ENCODE peak calls at places on chromosomes 3 and 15, in ten cellular contexts. W, B, M, R, E, C, T, L, V and D are unnamed samples.

GRCh38 chr15:28955686-28956421 is 70.1 kb downstream of the APBA2 start:
- DNase-seq in V (no peak), W (no peak), L (no peak), C (no peak), T (peak), R (no peak), M (no peak), E (no peak), B (peak), D (no peak)

GRCh38 chr3:188448813-188449212 is 294.9 kb downstream of the LPP start:
- DNase-seq in V (no peak), T (no peak), B (no peak), L (no peak), E (no peak), M (no peak), W (no peak), R (no peak), C (no peak), D (no peak)

GRCh38 chr3:36635731-36636130 is 128.6 kb downstream of the DCLK3 start:
- DNase-seq in E (no peak), M (no peak), L (no peak), R (no peak), T (peak), W (no peak), V (no peak), C (no peak), B (no peak), D (no peak)

GRCh38 chr3:8983591-8983990 is 20.3 kb upstream of the RAD18 start:
- DNase-seq in V (no peak), E (no peak), C (no peak), B (no peak), L (no peak), W (no peak), T (no peak), R (no peak), M (no peak), D (no peak)

GRCh38 chr3:188497021-188497420 is 343.1 kb downstream of the LPP start:
- DNase-seq in W (no peak), E (no peak), V (no peak), M (no peak), T (peak), R (no peak), C (no peak), B (no peak), L (no peak), D (no peak)

GRCh38 chr3:119352235-119352634 is 58.1 kb downstream of the ARHGAP31 start:
- DNase-seq in C (no peak), W (no peak), M (no peak), B (no peak), L (peak), E (no peak), V (no peak), T (peak), R (no peak), D (peak)

GRCh38 chr15:55768670-55769185 is 25.8 kb upstream of the PRTG start:
- DNase-seq in M (no peak), B (no peak), E (no peak), V (no peak), T (peak), R (no peak), L (no peak), C (no peak), W (no peak), D (no peak)

GRCh38 chr3:75334299-75334698 is 329.8 kb upstream of the FRG2C start:
- DNase-seq in T (no peak), B (no peak), C (no peak), E (no peak), V (no peak), W (no peak), R (no peak), L (no peak), M (no peak), D (no peak)

GRCh38 chr15:65389226-65389625 is 11.4 kb upstream of the IGDCC3 start:
- DNase-seq in M (no peak), W (no peak), C (no peak), E (no peak), B (no peak), R (no peak), L (no peak), T (no peak), V (no peak), D (no peak)

GRCh38 chr3:39808467-39809180 is 785 bp upstream of the MYRIP start:
- DNase-seq in V (peak), L (no peak), E (no peak), B (peak), W (no peak), T (peak), C (peak), M (no peak), R (no peak), D (no peak)

GRCh38 chr15:65870889-65871533 is 1.7 kb downstream of the RAB11A start:
- DNase-seq in B (no peak), M (peak), R (peak), C (no peak), L (no peak), V (no peak), W (no peak), T (peak), E (no peak), D (no peak)

GRCh38 chr3:124492824-124493223 is 237.4 kb upstream of the UMPS start:
- DNase-seq in R (no peak), M (peak), B (no peak), E (no peak), V (peak), W (no peak), L (peak), T (peak), C (peak), D (no peak)

GRCh38 chr15:62957130-62957529 is 85.4 kb upstream of the TPM1 start:
- DNase-seq in T (peak), V (no peak), L (no peak), W (no peak), M (no peak), R (no peak), B (no peak), E (no peak), C (no peak), D (no peak)

GRCh38 chr3:52339612-52340011 is 23.5 kb downstream of the DNAH1 start:
- DNase-seq in C (peak), M (peak), B (peak), E (peak), R (peak), L (peak), V (no peak), W (no peak), T (peak), D (peak)

GRCh38 chr15:51170882-51171577 is 76.3 kb upstream of the TNFAIP8L3 start:
- DNase-seq in V (no peak), L (no peak), E (no peak), R (no peak), B (no peak), W (no peak), T (no peak), C (no peak), M (no peak), D (no peak)

GRCh38 chr3:55718074-55718473 is 231.0 kb upstream of the WNT5A start:
- DNase-seq in L (no peak), C (no peak), T (no peak), E (no peak), W (no peak), M (no peak), R (no peak), B (no peak), V (no peak), D (no peak)

GRCh38 chr15:76514292-76514691 is 177.7 kb downstream of the ISL2 start:
- DNase-seq in V (no peak), W (no peak), T (no peak), C (no peak), M (no peak), E (no peak), L (no peak), B (no peak), R (no peak), D (no peak)

GRCh38 chr3:111691293-111691909 is 96.3 kb upstream of the ZBED2 start:
- DNase-seq in W (no peak), R (peak), B (no peak), C (no peak), E (no peak), L (no peak), V (no peak), M (peak), T (peak), D (no peak)

GRCh38 chr3:142863965-142864924 is 24.6 kb downstream of the PCOLCE2 start:
- DNase-seq in V (no peak), E (no peak), B (no peak), L (no peak), W (no peak), C (no peak), M (no peak), R (no peak), T (peak), D (no peak)

GRCh38 chr15:78242128-78242527 is 7.8 kb upstream of the ACSBG1 start:
- DNase-seq in E (no peak), T (no peak), M (no peak), V (no peak), W (peak), L (peak), B (no peak), R (no peak), C (no peak), D (no peak)

GRCh38 chr3:100246999-100247398 is 13.8 kb upstream of the TBC1D23 start:
- DNase-seq in M (no peak), W (no peak), C (no peak), V (no peak), R (no peak), T (no peak), L (no peak), E (no peak), B (no peak), D (no peak)

GRCh38 chr3:197896421-197896820 is 53.6 kb upstream of the RPL35A start:
- DNase-seq in V (no peak), E (no peak), B (no peak), W (no peak), T (no peak), R (no peak), M (no peak), L (no peak), C (no peak), D (no peak)

GRCh38 chr3:33758874-33759273 is 39.6 kb upstream of the PDCD6IP start:
- DNase-seq in E (no peak), M (no peak), C (no peak), T (peak), L (no peak), B (no peak), W (no peak), V (no peak), R (no peak), D (no peak)

GRCh38 chr3:59606638-59607262 is 556.9 kb upstream of the CFAP20DC start:
- DNase-seq in R (no peak), B (no peak), W (no peak), V (no peak), M (no peak), L (no peak), T (no peak), E (no peak), C (no peak), D (no peak)

GRCh38 chr3:64343692-64344440 is 118.6 kb upstream of the PRICKLE2 start:
- DNase-seq in C (no peak), W (no peak), E (no peak), B (no peak), M (no peak), V (no peak), L (no peak), R (no peak), T (peak), D (no peak)

GRCh38 chr3:97863025-97863424 is 41.2 kb downstream of the CRYBG3 start:
- DNase-seq in L (no peak), B (no peak), E (no peak), M (no peak), T (peak), V (no peak), R (no peak), C (no peak), W (no peak), D (no peak)

GRCh38 chr3:187247398-187247797 is 44.1 kb downstream of the MASP1 start:
- DNase-seq in L (no peak), R (no peak), T (no peak), B (no peak), W (no peak), C (no peak), M (no peak), E (no peak), V (no peak), D (no peak)

GRCh38 chr3:25540187-25540765 is 112.2 kb downstream of the RARB start:
- DNase-seq in T (peak), W (no peak), B (no peak), L (no peak), C (no peak), E (no peak), M (peak), V (no peak), R (no peak), D (no peak)

GRCh38 chr3:146065573-146066006 is 95.4 kb downstream of the PLOD2 start:
- DNase-seq in B (no peak), L (peak), W (no peak), R (peak), E (no peak), T (peak), C (no peak), M (peak), V (no peak), D (no peak)

GRCh38 chr3:73719413-73719831 is 94.7 kb upstream of the PDZRN3 start:
- DNase-seq in M (peak), B (no peak), V (no peak), C (no peak), R (no peak), E (no peak), L (no peak), W (no peak), T (no peak), D (no peak)

GRCh38 chr3:180926526-180926925 is 14.1 kb downstream of the FXR1 start:
- DNase-seq in V (no peak), R (no peak), W (no peak), C (no peak), T (peak), L (no peak), B (no peak), M (no peak), E (no peak), D (no peak)

GRCh38 chr3:14307953-14308352 is 94.5 kb upstream of the SLC6A6 start:
- DNase-seq in R (no peak), W (no peak), V (no peak), E (no peak), M (no peak), T (no peak), L (no peak), C (no peak), B (peak), D (no peak)

GRCh38 chr15:49664706-49665105 is 43.9 kb downstream of the DTWD1 start:
- DNase-seq in L (no peak), W (no peak), C (no peak), R (no peak), B (no peak), E (no peak), V (no peak), M (no peak), T (no peak), D (no peak)

GRCh38 chr15:68376447-68377060 is 55.4 kb downstream of the ITGA11 start:
- DNase-seq in V (no peak), L (no peak), E (no peak), B (peak), T (no peak), W (no peak), R (no peak), M (no peak), C (no peak), D (no peak)

GRCh38 chr3:196655496-196655895 is 16.0 kb downstream of the NRROS start:
- DNase-seq in B (peak), E (no peak), M (no peak), V (no peak), W (peak), C (no peak), L (no peak), R (no peak), T (no peak), D (no peak)

GRCh38 chr3:170752571-170753155 is 117.3 kb downstream of the RPL22L1 start:
- DNase-seq in L (no peak), C (no peak), V (no peak), M (no peak), T (peak), B (no peak), W (no peak), R (no peak), E (no peak), D (no peak)

GRCh38 chr15:39692464-39693327 is 89.9 kb downstream of the FSIP1 start:
- DNase-seq in B (no peak), V (no peak), R (no peak), C (no peak), M (peak), W (no peak), L (no peak), E (no peak), T (no peak), D (no peak)

GRCh38 chr3:101249512-101249911 is 70.9 kb downstream of the IMPG2 start:
- DNase-seq in V (no peak), E (no peak), B (no peak), T (no peak), M (no peak), R (no peak), C (no peak), W (no peak), L (no peak), D (no peak)